ENCODE peak calls at places on chromosomes 11 and 22, in four cellular contexts. One of them, this sample, is unnamed. For H3K4me1, the result is how much of the 10 kb centered on the place peaks cover.

GRCh38 chr22:50257451-50258360 is 3.8 kb downstream of the MAPK12 start:
- DNase-seq in CD4-positive, CD25-positive, alpha-beta regulatory T cell: no peak
- DNase-seq in CD8-positive, alpha-beta T cell: no peak
- DNase-seq in GM23248: no peak
- DNase-seq in this sample: peak

GRCh38 chr22:23140385-23140784 is 1.4 kb downstream of the RSPH14 start:
- DNase-seq in CD4-positive, CD25-positive, alpha-beta regulatory T cell: no peak
- DNase-seq in GM23248: no peak
- DNase-seq in CD8-positive, alpha-beta T cell: no peak
- DNase-seq in this sample: no peak

GRCh38 chr11:73931039-73931645 is 19.7 kb upstream of the DNAJB13 start:
- DNase-seq in CD4-positive, CD25-positive, alpha-beta regulatory T cell: no peak
- DNase-seq in CD8-positive, alpha-beta T cell: no peak
- DNase-seq in GM23248: peak
- DNase-seq in this sample: no peak

GRCh38 chr11:102287963-102288744 is 29.1 kb upstream of the BIRC3 start:
- DNase-seq in CD8-positive, alpha-beta T cell: no peak
- DNase-seq in GM23248: peak
- DNase-seq in CD4-positive, CD25-positive, alpha-beta regulatory T cell: peak
- DNase-seq in this sample: no peak

GRCh38 chr11:127670372-127670771 is 669.8 kb upstream of the KIRREL3 start:
- DNase-seq in CD8-positive, alpha-beta T cell: no peak
- DNase-seq in CD4-positive, CD25-positive, alpha-beta regulatory T cell: no peak
- DNase-seq in GM23248: no peak
- DNase-seq in this sample: no peak

GRCh38 chr22:25067851-25068421 is 115.4 kb downstream of the KIAA1671 start:
- DNase-seq in CD4-positive, CD25-positive, alpha-beta regulatory T cell: peak
- DNase-seq in CD8-positive, alpha-beta T cell: peak
- DNase-seq in GM23248: peak
- DNase-seq in this sample: peak

GRCh38 chr11:35030716-35031213 is 108.2 kb upstream of the CD44 start:
- DNase-seq in CD4-positive, CD25-positive, alpha-beta regulatory T cell: no peak
- DNase-seq in CD8-positive, alpha-beta T cell: no peak
- DNase-seq in GM23248: peak
- DNase-seq in this sample: peak

GRCh38 chr11:109695696-109696095 is 273.7 kb downstream of the C11orf87 start:
- DNase-seq in GM23248: peak
- DNase-seq in CD4-positive, CD25-positive, alpha-beta regulatory T cell: no peak
- DNase-seq in CD8-positive, alpha-beta T cell: no peak
- DNase-seq in this sample: no peak

GRCh38 chr11:107359701-107360100 is 97.9 kb downstream of the CWF19L2 start:
- DNase-seq in GM23248: peak
- DNase-seq in CD8-positive, alpha-beta T cell: no peak
- DNase-seq in CD4-positive, CD25-positive, alpha-beta regulatory T cell: no peak
- DNase-seq in this sample: no peak

GRCh38 chr11:79078999-79079398 is 361.8 kb downstream of the TENM4 start:
- DNase-seq in CD8-positive, alpha-beta T cell: no peak
- DNase-seq in CD4-positive, CD25-positive, alpha-beta regulatory T cell: no peak
- DNase-seq in GM23248: no peak
- DNase-seq in this sample: no peak

GRCh38 chr11:41497974-41498373 is 38.5 kb upstream of the LRRC4C start:
- DNase-seq in GM23248: no peak
- DNase-seq in CD8-positive, alpha-beta T cell: no peak
- DNase-seq in CD4-positive, CD25-positive, alpha-beta regulatory T cell: no peak
- DNase-seq in this sample: no peak

GRCh38 chr11:132312161-132312560 is 941.7 kb downstream of the NTM start:
- DNase-seq in CD8-positive, alpha-beta T cell: no peak
- DNase-seq in CD4-positive, CD25-positive, alpha-beta regulatory T cell: no peak
- DNase-seq in GM23248: peak
- DNase-seq in this sample: no peak

GRCh38 chr11:131888230-131888826 is 517.9 kb downstream of the NTM start:
- DNase-seq in CD8-positive, alpha-beta T cell: no peak
- DNase-seq in CD4-positive, CD25-positive, alpha-beta regulatory T cell: no peak
- DNase-seq in GM23248: peak
- DNase-seq in this sample: no peak

GRCh38 chr11:92180664-92181251 is 43.9 kb upstream of the FAT3 start:
- DNase-seq in CD4-positive, CD25-positive, alpha-beta regulatory T cell: no peak
- DNase-seq in GM23248: peak
- DNase-seq in CD8-positive, alpha-beta T cell: no peak
- DNase-seq in this sample: no peak

GRCh38 chr11:88399171-88399570 is 61.6 kb upstream of the CTSC start:
- DNase-seq in CD4-positive, CD25-positive, alpha-beta regulatory T cell: no peak
- DNase-seq in GM23248: no peak
- DNase-seq in CD8-positive, alpha-beta T cell: no peak
- DNase-seq in this sample: no peak

DNA sequence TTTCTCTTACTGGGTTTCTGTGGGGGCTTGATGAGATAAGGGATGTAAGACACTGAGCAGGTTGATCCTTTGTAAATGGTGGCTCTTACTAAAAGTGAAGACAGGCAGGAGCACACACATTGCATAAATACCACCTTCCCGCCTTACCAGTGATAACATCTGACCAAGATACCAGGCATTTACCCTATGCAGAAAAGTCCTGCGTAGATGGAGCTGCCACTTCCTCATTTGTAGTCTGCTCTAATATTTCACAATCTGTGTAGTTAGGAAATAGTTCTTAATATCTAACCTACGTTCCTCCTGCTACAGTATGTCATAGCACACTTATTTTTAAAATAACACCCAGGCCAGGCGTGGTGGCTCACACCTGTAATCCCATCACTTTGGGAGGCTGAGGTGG is 23.9 kb upstream of the SWAP70 start:
- DNase-seq in GM23248: no peak
- DNase-seq in CD4-positive, CD25-positive, alpha-beta regulatory T cell: no peak
- DNase-seq in CD8-positive, alpha-beta T cell: no peak
- DNase-seq in this sample: no peak
- H3K4me1 ChIP-seq in GM23248: under half
- H3K4me1 ChIP-seq in CD4-positive, CD25-positive, alpha-beta regulatory T cell: under half
- H3K4me1 ChIP-seq in CD8-positive, alpha-beta T cell: under half
- H3K4me1 ChIP-seq in this sample: under half

GRCh38 chr11:69131644-69132300 is 24.0 kb upstream of the SMIM38 start:
- DNase-seq in CD8-positive, alpha-beta T cell: no peak
- DNase-seq in GM23248: peak
- DNase-seq in CD4-positive, CD25-positive, alpha-beta regulatory T cell: no peak
- DNase-seq in this sample: peak

GRCh38 chr11:69129647-69130046 is 26.1 kb upstream of the SMIM38 start:
- DNase-seq in CD4-positive, CD25-positive, alpha-beta regulatory T cell: no peak
- DNase-seq in GM23248: no peak
- DNase-seq in CD8-positive, alpha-beta T cell: no peak
- DNase-seq in this sample: no peak

GRCh38 chr11:69133251-69133650 is 22.5 kb upstream of the SMIM38 start:
- DNase-seq in GM23248: no peak
- DNase-seq in CD4-positive, CD25-positive, alpha-beta regulatory T cell: no peak
- DNase-seq in CD8-positive, alpha-beta T cell: no peak
- DNase-seq in this sample: no peak

GRCh38 chr11:69130586-69131566 is 24.9 kb upstream of the SMIM38 start:
- DNase-seq in GM23248: no peak
- DNase-seq in CD8-positive, alpha-beta T cell: no peak
- DNase-seq in CD4-positive, CD25-positive, alpha-beta regulatory T cell: no peak
- DNase-seq in this sample: no peak

GRCh38 chr11:69132301-69132670 is 23.4 kb upstream of the SMIM38 start:
- DNase-seq in GM23248: no peak
- DNase-seq in CD4-positive, CD25-positive, alpha-beta regulatory T cell: no peak
- DNase-seq in CD8-positive, alpha-beta T cell: no peak
- DNase-seq in this sample: no peak
- H3K4me1 ChIP-seq in GM23248: under half
- H3K4me1 ChIP-seq in CD4-positive, CD25-positive, alpha-beta regulatory T cell: under half
- H3K4me1 ChIP-seq in CD8-positive, alpha-beta T cell: under half
- H3K4me1 ChIP-seq in this sample: under half

GRCh38 chr11:19811391-19811790 is 98.8 kb downstream of the NAV2 start:
- DNase-seq in CD4-positive, CD25-positive, alpha-beta regulatory T cell: no peak
- DNase-seq in CD8-positive, alpha-beta T cell: no peak
- DNase-seq in GM23248: no peak
- DNase-seq in this sample: no peak
- H3K4me1 ChIP-seq in CD4-positive, CD25-positive, alpha-beta regulatory T cell: under half
- H3K4me1 ChIP-seq in CD8-positive, alpha-beta T cell: under half
- H3K4me1 ChIP-seq in GM23248: under half
- H3K4me1 ChIP-seq in this sample: under half

GRCh38 chr11:58177409-58178054 is 11.3 kb upstream of the OR9Q2 start:
- DNase-seq in CD4-positive, CD25-positive, alpha-beta regulatory T cell: no peak
- DNase-seq in GM23248: no peak
- DNase-seq in CD8-positive, alpha-beta T cell: no peak
- DNase-seq in this sample: no peak
- H3K4me1 ChIP-seq in CD4-positive, CD25-positive, alpha-beta regulatory T cell: under half
- H3K4me1 ChIP-seq in GM23248: under half
- H3K4me1 ChIP-seq in CD8-positive, alpha-beta T cell: under half
- H3K4me1 ChIP-seq in this sample: under half

GRCh38 chr22:19118601-19118880 is 3.7 kb downstream of the DGCR2 start:
- DNase-seq in GM23248: no peak
- DNase-seq in CD8-positive, alpha-beta T cell: no peak
- DNase-seq in CD4-positive, CD25-positive, alpha-beta regulatory T cell: no peak
- DNase-seq in this sample: no peak

GRCh38 chr22:19122143-19122751 is at the start of gene DGCR2:
- DNase-seq in GM23248: peak
- DNase-seq in CD8-positive, alpha-beta T cell: peak
- DNase-seq in CD4-positive, CD25-positive, alpha-beta regulatory T cell: peak
- DNase-seq in this sample: peak

GRCh38 chr22:19121631-19122142 is 525 bp downstream of the DGCR2 start:
- DNase-seq in CD8-positive, alpha-beta T cell: peak
- DNase-seq in CD4-positive, CD25-positive, alpha-beta regulatory T cell: no peak
- DNase-seq in GM23248: peak
- DNase-seq in this sample: peak

GRCh38 chr22:19120829-19121630 is 1.2 kb downstream of the DGCR2 start:
- DNase-seq in GM23248: peak
- DNase-seq in CD4-positive, CD25-positive, alpha-beta regulatory T cell: peak
- DNase-seq in CD8-positive, alpha-beta T cell: peak
- DNase-seq in this sample: no peak

GRCh38 chr22:19119949-19120348 is 2.3 kb downstream of the DGCR2 start:
- DNase-seq in GM23248: no peak
- DNase-seq in CD8-positive, alpha-beta T cell: no peak
- DNase-seq in CD4-positive, CD25-positive, alpha-beta regulatory T cell: no peak
- DNase-seq in this sample: no peak
- H3K4me1 ChIP-seq in GM23248: under half
- H3K4me1 ChIP-seq in CD8-positive, alpha-beta T cell: half or more
- H3K4me1 ChIP-seq in CD4-positive, CD25-positive, alpha-beta regulatory T cell: half or more
- H3K4me1 ChIP-seq in this sample: half or more

DNA sequence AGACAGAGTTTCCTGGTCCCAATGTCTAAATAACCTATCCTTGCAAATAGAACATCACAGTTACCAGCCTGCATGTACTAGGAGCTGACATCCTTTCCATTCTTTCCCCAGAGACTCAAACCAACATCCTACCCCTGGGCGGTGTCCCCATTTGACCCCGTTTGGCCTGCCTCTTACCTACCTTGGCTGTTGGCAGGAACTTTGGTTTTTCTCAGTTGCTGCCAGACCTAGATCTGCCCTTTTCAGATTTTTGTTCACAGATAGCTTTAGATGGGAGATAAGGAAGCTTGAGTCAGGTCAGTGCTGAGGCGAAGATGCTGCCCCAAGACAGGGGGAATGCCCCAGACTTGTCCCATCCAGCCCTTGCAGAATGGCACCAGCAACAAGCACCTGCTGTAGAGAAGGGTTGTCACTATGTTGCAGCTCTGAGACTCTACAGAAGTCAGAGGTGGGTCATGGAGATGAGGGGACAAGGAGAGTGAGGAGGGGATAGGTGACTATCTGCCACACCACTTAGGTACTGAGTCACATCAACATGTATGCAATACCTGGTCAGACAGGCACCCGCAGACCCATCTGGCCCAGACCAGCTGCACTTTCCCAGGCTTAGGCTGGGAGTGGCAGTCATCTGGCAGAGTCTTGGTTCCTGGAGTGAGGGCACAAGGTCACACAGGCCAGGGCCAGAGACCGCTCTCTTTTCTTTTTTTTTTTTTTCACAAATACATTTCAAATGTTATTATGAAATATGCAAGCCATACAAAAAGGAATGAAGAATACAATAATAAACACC is 61.5 kb upstream of the POU2AF1 start:
- DNase-seq in CD8-positive, alpha-beta T cell: no peak
- DNase-seq in GM23248: no peak
- DNase-seq in CD4-positive, CD25-positive, alpha-beta regulatory T cell: no peak
- DNase-seq in this sample: no peak
- H3K4me1 ChIP-seq in CD8-positive, alpha-beta T cell: under half
- H3K4me1 ChIP-seq in GM23248: under half
- H3K4me1 ChIP-seq in CD4-positive, CD25-positive, alpha-beta regulatory T cell: under half
- H3K4me1 ChIP-seq in this sample: under half

This sample was measured in psoas muscle.